ENCODE peak calls at places on chromosomes 16 and 17, in four cellular contexts. E, A, O and K are unnamed samples.

GRCh38 chr17:29045734-29046133 is 2.8 kb downstream of the PIPOX start:
- DNase-seq in E (no peak), A (no peak), O (no peak), K (no peak)

GRCh38 chr17:72421128-72422092 is 300.6 kb downstream of the SOX9 start:
- DNase-seq in E (no peak), O (no peak), A (peak; percentile 88), K (peak; percentile 98)

GRCh38 chr17:80424261-80424660 is 9.3 kb downstream of the ENDOV start:
- DNase-seq in E (no peak), A (no peak), O (no peak), K (no peak)

GRCh38 chr17:72560303-72561247 is 439.8 kb downstream of the SOX9 start:
- DNase-seq in A (peak; percentile 64), E (no peak), O (no peak), K (no peak)

GRCh38 chr16:52436646-52437645 is 110.0 kb downstream of the TOX3 start:
- DNase-seq in O (no peak), E (no peak), A (no peak), K (no peak)

GRCh38 chr17:45430738-45431530 is 1.7 kb downstream of the ARHGAP27 start:
- DNase-seq in A (no peak), E (no peak), O (no peak), K (no peak)

GRCh38 chr17:12549499-12549901 is 116.2 kb upstream of the MYOCD start:
- DNase-seq in O (no peak), E (no peak), A (peak; percentile 8), K (no peak)

GRCh38 chr17:4956493-4957061 is 5.7 kb downstream of the ENO3 start:
- DNase-seq in O (no peak), A (no peak), E (no peak), K (no peak)

GRCh38 chr17:73954981-73955380 is 248.5 kb upstream of the RPL38 start:
- DNase-seq in A (no peak), O (no peak), E (no peak), K (no peak)

GRCh38 chr17:11305524-11305923 is 64.5 kb downstream of the SHISA6 start:
- DNase-seq in A (no peak), O (no peak), E (no peak), K (no peak)

GRCh38 chr17:68707032-68707431 is 105.9 kb upstream of the FAM20A start:
- DNase-seq in O (no peak), A (peak; percentile 41), E (no peak), K (peak; percentile 82)

GRCh38 chr17:80261159-80261894 is 675 bp downstream of the RNF213 start:
- DNase-seq in O (peak; percentile 63), E (peak; percentile 45), A (peak; percentile 69), K (peak; percentile 57)

GRCh38 chr17:45640141-45640850 is 143.8 kb upstream of the CRHR1 start:
- DNase-seq in A (peak; percentile 84), E (peak; percentile 45), O (peak; percentile 61), K (peak; percentile 39)

GRCh38 chr17:66393038-66393437 is 90.6 kb downstream of the PRKCA start:
- DNase-seq in O (no peak), E (no peak), A (no peak), K (no peak)

GRCh38 chr17:65463242-65463641 is 98.2 kb downstream of the AXIN2 start:
- DNase-seq in O (no peak), A (peak; percentile 97), E (no peak), K (peak; percentile 67)

GRCh38 chr17:76888661-76889060 is 20.5 kb downstream of the MGAT5B start:
- DNase-seq in O (no peak), E (no peak), A (no peak), K (no peak)

DNA sequence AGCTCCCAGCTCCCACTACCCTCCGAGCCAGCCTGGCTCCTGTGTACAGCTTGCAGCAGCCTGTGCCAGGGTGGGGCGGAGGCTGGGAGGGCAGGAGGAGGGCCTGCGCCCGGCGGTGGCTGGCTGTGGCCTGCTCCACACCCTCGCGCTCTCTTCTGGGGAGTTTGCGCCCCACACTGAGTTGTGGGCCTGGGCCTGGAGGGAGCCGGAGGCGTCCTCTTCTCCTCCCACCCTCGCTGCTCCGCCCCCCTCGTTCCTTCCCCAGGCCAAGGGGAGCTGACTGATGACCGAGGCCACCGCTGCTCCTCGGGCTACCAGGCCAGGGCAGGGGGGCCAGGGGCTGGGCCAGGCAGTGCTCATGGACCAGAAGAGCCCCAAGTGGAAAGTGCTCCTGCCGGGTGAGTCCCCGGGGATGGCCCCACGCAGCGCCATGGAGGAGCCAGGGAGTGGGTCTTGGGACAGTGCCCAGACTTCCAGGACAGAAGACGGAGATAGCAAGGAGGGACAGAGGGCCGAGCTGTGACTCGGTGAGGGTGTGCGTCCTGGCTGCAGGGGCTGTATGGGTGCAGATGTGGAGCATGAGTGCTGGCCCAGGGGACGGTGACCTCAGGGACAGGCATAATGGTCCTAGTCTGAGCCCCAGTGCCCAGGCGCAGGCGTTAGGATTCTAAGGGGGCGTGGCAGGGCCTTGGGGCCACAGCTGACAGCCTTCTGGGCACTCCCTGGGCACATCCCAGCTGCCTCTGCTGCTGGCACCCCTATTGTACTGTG is 242.1 kb upstream of the GSE1 start:
- DNase-seq in A (peak; percentile 68), E (no peak), O (no peak), K (peak; percentile 54)
- H3K4me3 ChIP-seq in A (peak overlapping the region; percentile 29), E (no peak overlapping the region), O (no peak overlapping the region), K (no peak overlapping the region)

GRCh38 chr17:78486946-78487680 is 90.1 kb downstream of the DNAH17 start:
- DNase-seq in E (no peak), O (no peak), A (no peak), K (no peak)

GRCh38 chr17:78488156-78488555 is 89.0 kb downstream of the DNAH17 start:
- DNase-seq in E (no peak), A (no peak), O (no peak), K (no peak)

GRCh38 chr17:78486228-78486802 is 90.9 kb downstream of the DNAH17 start:
- DNase-seq in E (no peak), O (no peak), A (no peak), K (no peak)

GRCh38 chr17:78484300-78485159 is 92.7 kb downstream of the DNAH17 start:
- DNase-seq in A (no peak), E (peak; percentile 39), O (no peak), K (no peak)

GRCh38 chr17:78485416-78486168 is 91.6 kb downstream of the DNAH17 start:
- DNase-seq in A (no peak), E (no peak), O (no peak), K (no peak)
- H3K4me3 ChIP-seq in A (no peak overlapping the region), E (no peak overlapping the region), O (peak overlapping the region; percentile 80), K (no peak overlapping the region)

DNA sequence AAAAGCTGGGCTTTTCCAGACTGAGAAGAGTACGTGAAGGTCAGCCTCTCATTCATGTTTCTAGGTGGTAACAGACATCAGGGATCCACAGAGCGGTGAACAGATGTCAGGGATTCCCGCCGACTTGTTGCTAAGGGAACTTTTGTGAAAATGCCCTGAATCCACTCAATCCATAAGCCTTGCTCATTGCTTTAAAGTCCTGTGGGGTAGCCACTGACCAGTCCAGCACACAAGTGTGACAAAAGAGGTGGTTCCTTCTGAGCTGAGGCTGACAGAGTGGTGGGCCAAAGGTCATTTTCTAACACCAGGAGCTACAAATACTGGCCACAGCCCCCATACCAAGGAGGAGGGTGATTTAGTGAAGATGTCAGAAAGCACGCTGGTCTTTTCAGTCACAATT is 5.9 kb downstream of the GAS7 start:
- DNase-seq in A (no peak), O (no peak), E (no peak), K (no peak)
- H3K4me3 ChIP-seq in A (no peak overlapping the region), O (no peak overlapping the region), E (no peak overlapping the region), K (no peak overlapping the region)

GRCh38 chr16:15757075-15757386 is 99.8 kb downstream of the MYH11 start:
- DNase-seq in O (no peak), A (no peak), E (no peak), K (no peak)
- H3K4me3 ChIP-seq in O (no peak overlapping the region), A (no peak overlapping the region), E (no peak overlapping the region), K (no peak overlapping the region)

DNA sequence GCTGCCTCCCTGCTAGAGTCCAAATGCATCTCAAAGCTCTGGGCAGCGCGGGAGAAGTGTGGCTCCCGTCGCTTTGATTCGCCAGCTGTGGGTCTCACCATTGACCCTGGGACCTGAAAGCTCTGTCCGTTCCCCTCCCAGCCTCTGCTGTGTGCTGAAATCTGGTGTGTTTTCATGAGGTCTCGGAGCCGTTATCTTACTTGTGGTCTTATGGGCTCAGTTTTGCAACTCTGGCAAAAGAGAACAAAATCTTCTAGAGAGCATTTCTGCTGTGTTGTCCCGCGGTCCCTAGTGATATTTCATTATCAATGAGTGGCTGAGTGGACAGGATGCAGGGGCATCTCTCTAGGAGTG is 13.3 kb downstream of the CRISPLD2 start:
- DNase-seq in E (no peak), O (no peak), A (peak; percentile 77), K (no peak)
- H3K4me3 ChIP-seq in E (no peak overlapping the region), O (no peak overlapping the region), A (peak overlapping the region; percentile 1), K (no peak overlapping the region)

DNA sequence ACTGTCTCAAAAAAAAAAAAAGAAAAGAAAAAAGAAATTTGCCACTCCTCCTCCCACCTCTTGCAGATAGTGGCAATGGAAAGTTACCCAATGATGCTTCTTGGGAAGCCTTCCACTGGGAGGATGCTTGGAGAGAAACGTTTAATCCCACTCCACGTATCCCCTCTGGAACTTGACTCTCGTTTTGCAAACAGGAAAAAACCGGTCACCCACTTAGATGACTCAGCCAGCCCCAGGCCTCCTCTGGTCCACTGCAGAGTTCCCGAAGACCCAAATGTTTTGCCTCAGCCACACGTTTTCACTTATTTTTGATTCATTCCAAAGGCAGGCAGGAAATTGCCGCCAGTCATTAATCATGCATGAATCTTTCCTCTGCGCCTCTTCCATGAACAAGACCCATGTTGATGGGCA is 9.3 kb upstream of the TNFRSF17 start:
- DNase-seq in E (no peak), A (peak; percentile 77), O (no peak), K (peak; percentile 52)
- H3K4me3 ChIP-seq in E (no peak overlapping the region), A (no peak overlapping the region), O (no peak overlapping the region), K (peak overlapping the region; percentile 4)

DNA sequence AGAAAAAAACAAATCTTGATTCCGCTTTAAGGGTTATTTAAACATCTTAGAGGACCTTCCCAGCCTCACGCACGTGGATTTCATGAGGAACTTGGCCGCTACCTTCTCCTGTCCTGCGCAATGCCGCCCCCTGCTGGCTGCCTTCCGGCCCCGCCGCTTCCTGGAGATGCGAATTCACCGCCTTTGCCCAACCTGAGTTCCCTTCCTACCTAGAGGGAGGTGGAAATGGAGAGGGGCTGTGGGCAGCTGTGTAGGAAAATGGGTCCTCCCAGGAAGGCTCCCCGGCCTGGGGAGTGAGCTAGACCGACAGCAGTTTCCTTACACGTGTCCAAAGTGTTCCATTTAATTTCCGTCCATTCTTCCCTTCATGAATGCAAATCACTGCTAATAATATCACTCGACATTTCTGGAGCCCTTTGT is 1.0 kb upstream of the ABCC12 start:
- DNase-seq in E (peak; percentile 46), O (peak; percentile 1), A (peak; percentile 86), K (peak; percentile 66)
- H3K4me3 ChIP-seq in E (no peak overlapping the region), O (no peak overlapping the region), A (no peak overlapping the region), K (no peak overlapping the region)

DNA sequence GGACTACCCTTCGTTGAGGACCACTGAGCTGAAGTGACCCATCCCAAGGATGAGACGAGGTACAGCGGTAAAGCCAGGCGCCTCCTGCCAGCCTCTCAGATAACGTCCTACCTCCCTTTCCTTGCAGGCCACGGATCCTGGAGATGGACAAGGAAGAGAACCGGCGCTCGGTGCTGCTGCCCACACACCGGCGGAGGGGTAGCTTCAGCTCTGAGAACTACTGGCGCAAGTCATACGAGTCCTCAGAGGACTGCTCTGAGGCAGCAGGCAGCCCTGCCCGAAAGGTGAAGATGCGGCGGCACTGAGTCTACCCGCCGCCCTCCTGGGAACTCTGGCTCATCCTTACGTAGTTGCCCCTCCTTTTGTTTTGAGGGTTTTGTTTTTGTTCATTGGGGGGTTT is 17.3 kb upstream of the LLGL1 start:
- DNase-seq in E (no peak), A (no peak), O (no peak), K (no peak)
- H3K4me3 ChIP-seq in E (no peak overlapping the region), A (no peak overlapping the region), O (no peak overlapping the region), K (no peak overlapping the region)